ENCODE peak calls at places on chromosomes 2 and 18, in eight cellular contexts. R is thyroid gland; O is astrocyte; B is ovary; T is small intestine; A is adrenal gland; U is activated CD4-positive, alpha-beta T cell treated with anti-CD3 and anti-CD28 coated beads, Interleukin-2, amount 50 U/mL, for 1 hour; D is fibroblast of pulmonary artery. Q is an unnamed sample.

GRCh38 chr2:8427211-8427610 is 254.6 kb upstream of the ID2 start:
- DNase-seq in R (no peak), O (no peak), B (no peak), T (no peak), A (no peak), U (no peak), D (no peak), Q (no peak)

GRCh38 chr2:88811238-88811637 is 119.8 kb downstream of the RPIA start:
- DNase-seq in R (no peak), O (no peak), B (no peak), T (no peak), A (no peak), U (no peak), D (no peak), Q (no peak)

GRCh38 chr2:15761910-15762309 is 170.2 kb downstream of the DDX1 start:
- DNase-seq in R (no peak), O (no peak), B (no peak), T (no peak), A (no peak), U (no peak), D (no peak), Q (no peak)

GRCh38 chr2:142980246-142981068 is 103.0 kb downstream of the KYNU start:
- DNase-seq in R (no peak), O (peak; percentile 14), B (no peak), T (peak; percentile 8), A (no peak), U (no peak), D (peak; percentile 70), Q (no peak)

GRCh38 chr18:72692086-72692485 is 147.9 kb upstream of the CBLN2 start:
- DNase-seq in R (peak; percentile 47), O (no peak), B (no peak), T (peak; percentile 10), A (no peak), U (no peak), D (no peak), Q (peak; percentile 15)

GRCh38 chr2:221705478-221705877 is 133.4 kb upstream of the EPHA4 start:
- DNase-seq in R (peak; percentile 4), O (no peak), B (no peak), T (no peak), A (no peak), U (no peak), D (no peak), Q (no peak)

GRCh38 chr18:65269375-65269774 is 481.4 kb upstream of the CDH7 start:
- DNase-seq in R (no peak), O (no peak), B (no peak), T (no peak), A (no peak), U (no peak), D (no peak), Q (no peak)

GRCh38 chr2:198596985-198597384 is 792.6 kb downstream of the PLCL1 start:
- DNase-seq in R (no peak), O (no peak), B (no peak), T (no peak), A (no peak), U (no peak), D (no peak), Q (no peak)

GRCh38 chr18:76491801-76492668 is 3.0 kb downstream of the ZNF516 start:
- DNase-seq in R (peak; percentile 53), O (peak; percentile 40), B (peak; percentile 60), T (peak; percentile 40), A (peak; percentile 53), U (no peak), D (peak; percentile 41), Q (no peak)

GRCh38 chr18:58202406-58202730 is 158.3 kb downstream of the NEDD4L start:
- DNase-seq in R (no peak), O (peak; percentile 58), B (no peak), T (peak; percentile 43), A (no peak), U (no peak), D (no peak), Q (no peak)

GRCh38 chr2:128624425-128624795 is 305.7 kb upstream of the HS6ST1 start:
- DNase-seq in R (no peak), O (no peak), B (no peak), T (no peak), A (no peak), U (no peak), D (no peak), Q (no peak)

GRCh38 chr2:207337234-207338219 is 171.8 kb upstream of the KLF7 start:
- DNase-seq in R (no peak), O (peak; percentile 74), B (no peak), T (no peak), A (no peak), U (no peak), D (peak; percentile 41), Q (no peak)

GRCh38 chr18:79642626-79643025 is 37.0 kb upstream of the CTDP1 start:
- DNase-seq in R (no peak), O (peak; percentile 15), B (no peak), T (no peak), A (no peak), U (no peak), D (peak; percentile 36), Q (no peak)

GRCh38 chr18:12839057-12839525 is 44.9 kb downstream of the PTPN2 start:
- DNase-seq in R (no peak), O (no peak), B (no peak), T (peak; percentile 35), A (no peak), U (no peak), D (no peak), Q (no peak)

GRCh38 chr2:163407296-163407695 is 328.5 kb downstream of the FIGN start:
- DNase-seq in R (no peak), O (peak; percentile 6), B (no peak), T (no peak), A (no peak), U (no peak), D (no peak), Q (no peak)

GRCh38 chr2:223668302-223668998 is 66.3 kb upstream of the SCG2 start:
- DNase-seq in R (no peak), O (peak; percentile 78), B (no peak), T (no peak), A (no peak), U (no peak), D (peak; percentile 29), Q (no peak)

GRCh38 chr18:48577478-48578190 is 38.8 kb downstream of the CTIF start:
- DNase-seq in R (no peak), O (no peak), B (no peak), T (no peak), A (no peak), U (no peak), D (no peak), Q (no peak)

GRCh38 chr2:44295636-44296359 is 20.5 kb downstream of the SLC3A1 start:
- DNase-seq in R (no peak), O (no peak), B (no peak), T (no peak), A (no peak), U (no peak), D (no peak), Q (peak; percentile 6)

GRCh38 chr2:241560181-241560882 is 1.8 kb downstream of the BOK start:
- DNase-seq in R (no peak), O (no peak), B (no peak), T (no peak), A (no peak), U (no peak), D (no peak), Q (no peak)

Q was measured in NCI-H1436.